ENCODE peak calls at places on chromosome 15, in six cellular contexts. K, E, P, F, T and W are unnamed samples.

GRCh38 chr15:89761009-89761831 is 10.2 kb upstream of the MESP1 start:
- DNase-seq in P (no peak), T (no peak), K (no peak), E (no peak), F (no peak), W (peak)

GRCh38 chr15:92984161-92984560 is 84.0 kb downstream of the CHD2 start:
- DNase-seq in T (no peak), P (no peak), E (no peak), F (no peak), K (no peak), W (no peak)

GRCh38 chr15:45121706-45122417 is 7.7 kb downstream of the DUOXA2 start:
- DNase-seq in P (peak), T (peak), E (peak), K (peak), F (no peak), W (no peak)

GRCh38 chr15:26260517-26261133 is 397.5 kb upstream of the ATP10A start:
- DNase-seq in T (peak), F (peak), K (no peak), P (peak), E (peak), W (peak)

GRCh38 chr15:49255966-49256759 is 86.1 kb downstream of the GALK2 start:
- DNase-seq in E (no peak), T (no peak), K (no peak), P (no peak), F (no peak), W (no peak)

GRCh38 chr15:84600331-84600686 is 500 bp upstream of the ZSCAN2 start:
- DNase-seq in E (peak), P (peak), K (no peak), F (peak), T (peak), W (peak)

GRCh38 chr15:79314811-79315210 is 3.9 kb downstream of the TMED3 start:
- DNase-seq in F (no peak), P (no peak), T (no peak), K (no peak), E (no peak), W (no peak)

GRCh38 chr15:93415576-93415975 is 326.6 kb upstream of the RGMA start:
- DNase-seq in P (no peak), E (no peak), T (no peak), K (no peak), F (no peak), W (no peak)

GRCh38 chr15:80846416-80846815 is 67.2 kb downstream of the CEMIP start:
- DNase-seq in F (no peak), K (no peak), P (no peak), E (no peak), T (no peak), W (no peak)

GRCh38 chr15:39591896-39592315 is 11.0 kb downstream of the THBS1 start:
- DNase-seq in T (no peak), K (peak), F (no peak), E (no peak), P (peak), W (no peak)

GRCh38 chr15:47504624-47505256 is 212.6 kb upstream of the SEMA6D start:
- DNase-seq in F (no peak), T (no peak), K (no peak), P (no peak), E (no peak), W (no peak)

GRCh38 chr15:98755138-98755537 is 106.8 kb downstream of the IGF1R start:
- DNase-seq in P (no peak), T (peak), F (no peak), K (no peak), E (peak), W (no peak)

GRCh38 chr15:33226559-33227181 is 32.2 kb upstream of the FMN1 start:
- DNase-seq in F (peak), P (no peak), T (peak), E (peak), K (no peak), W (peak)

GRCh38 chr15:83978588-83978987 is 257.0 kb upstream of the GOLGA6L4 start:
- DNase-seq in P (no peak), E (no peak), K (no peak), F (no peak), T (no peak), W (no peak)

GRCh38 chr15:29337156-29337959 is 67.7 kb upstream of the NSMCE3 start:
- DNase-seq in K (no peak), F (no peak), T (no peak), P (peak), E (peak), W (no peak)

GRCh38 chr15:63449711-63450110 is 54.7 kb upstream of the USP3 start:
- DNase-seq in P (no peak), F (no peak), E (no peak), T (no peak), K (no peak), W (no peak)

GRCh38 chr15:52483712-52484111 is 45.0 kb downstream of the MYO5A start:
- DNase-seq in P (peak), F (no peak), T (peak), E (peak), K (no peak), W (no peak)

GRCh38 chr15:56194035-56194434 is 49.6 kb downstream of the RFX7 start:
- DNase-seq in E (no peak), K (no peak), P (no peak), T (no peak), F (no peak), W (no peak)

GRCh38 chr15:70062321-70062956 is 35.3 kb downstream of the TLE3 start:
- DNase-seq in P (peak), F (no peak), E (peak), K (peak), T (no peak), W (no peak)

GRCh38 chr15:31365655-31366127 is 39.1 kb downstream of the KLF13 start:
- DNase-seq in K (peak), E (peak), T (peak), F (peak), P (peak), W (peak)

GRCh38 chr15:57797608-57798267 is 91.2 kb downstream of the POLR2M start:
- DNase-seq in T (no peak), E (no peak), F (no peak), K (no peak), P (no peak), W (no peak)

GRCh38 chr15:57215371-57215770 is 160.9 kb upstream of the CGNL1 start:
- DNase-seq in P (peak), E (no peak), T (no peak), K (no peak), F (no peak), W (no peak)

GRCh38 chr15:49751191-49751590 is 130.3 kb downstream of the DTWD1 start:
- DNase-seq in T (no peak), E (no peak), P (peak), F (no peak), K (no peak), W (no peak)

GRCh38 chr15:73751481-73751880 is 1.7 kb downstream of the INSYN1 start:
- DNase-seq in F (no peak), K (no peak), E (no peak), P (no peak), T (no peak), W (no peak)
- H3K4me3 ChIP-seq in F (no peak), K (peak), E (no peak), P (peak), T (no peak), W (no peak)

GRCh38 chr15:22988811-22989210 is 8.6 kb upstream of the CYFIP1 start:
- DNase-seq in P (no peak), F (no peak), E (no peak), T (no peak), K (no peak), W (no peak)

GRCh38 chr15:22995786-22996185 is 15.6 kb upstream of the CYFIP1 start:
- DNase-seq in K (no peak), E (peak), P (no peak), T (no peak), F (no peak), W (no peak)

GRCh38 chr15:22992026-22992331 is 11.8 kb upstream of the CYFIP1 start:
- DNase-seq in P (no peak), F (no peak), T (no peak), E (no peak), K (no peak), W (no peak)

DNA sequence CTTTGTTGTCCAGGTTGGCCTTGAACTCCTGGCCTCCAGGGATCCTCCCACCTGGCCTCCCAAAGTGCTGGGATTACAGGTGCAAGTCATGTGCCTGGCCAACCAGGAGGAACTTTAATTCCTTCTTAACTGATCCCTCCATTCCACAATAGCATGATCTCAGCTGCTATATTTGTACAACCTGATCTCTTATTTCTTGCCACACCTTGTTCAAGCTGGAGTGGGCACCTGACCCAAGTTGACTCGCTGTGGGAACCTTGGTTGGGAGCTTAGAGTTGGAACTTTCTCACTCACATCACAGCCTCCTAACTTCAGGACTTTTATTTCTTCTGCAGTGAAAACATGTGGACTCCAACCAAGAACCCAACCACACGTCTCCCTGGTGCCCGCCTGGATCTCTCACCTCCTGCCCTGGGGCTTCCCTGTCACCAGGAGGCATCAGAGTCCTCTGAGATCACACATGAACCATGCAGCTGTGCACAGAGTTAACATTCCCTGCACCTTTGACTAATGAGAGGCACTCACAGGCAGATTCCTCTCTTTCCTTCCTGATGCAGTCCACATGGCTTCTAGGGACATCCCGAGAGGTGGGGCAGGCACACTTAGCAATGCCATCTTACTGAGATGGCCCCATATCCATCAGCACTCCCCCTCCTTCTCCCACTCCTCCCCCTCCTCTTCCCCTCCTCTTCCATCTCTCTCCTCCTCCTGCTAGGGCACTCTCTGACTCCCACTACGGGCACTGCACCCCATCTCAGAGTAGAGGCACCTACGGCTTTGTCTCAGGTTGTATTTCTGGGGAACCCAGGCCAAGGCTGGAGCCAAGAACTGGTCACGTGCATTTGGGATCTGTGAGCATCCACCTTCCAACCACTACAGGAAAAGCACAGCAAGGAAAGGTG is 9.7 kb upstream of the CYFIP1 start:
- DNase-seq in P (no peak), F (no peak), T (peak), K (no peak), E (no peak), W (no peak)
- TF ChIP-seq CTCF in P (no peak), F (no peak), T (no peak), K (no peak), E (no peak), W (no peak)

DNA sequence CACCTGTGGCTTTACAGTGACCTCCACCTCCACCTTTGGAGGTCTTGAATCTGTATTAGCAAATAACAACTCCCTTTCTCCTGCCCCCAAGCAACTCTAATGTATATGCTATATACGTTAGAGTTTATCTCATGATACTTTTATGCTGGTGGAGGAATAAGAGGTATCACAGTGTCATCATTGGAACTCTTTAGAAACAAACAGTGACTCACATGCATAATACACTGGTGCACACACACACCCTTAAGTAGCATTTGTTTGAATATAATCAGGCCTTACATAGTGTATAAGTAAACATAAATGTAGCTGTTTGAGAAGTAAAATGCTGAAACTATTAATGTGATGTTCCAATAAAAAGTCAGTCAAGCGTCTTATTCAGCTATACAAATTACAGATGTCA is 280.2 kb upstream of the C2CD4B start:
- DNase-seq in E (no peak), K (no peak), F (no peak), T (no peak), P (peak), W (no peak)
- H3K4me3 ChIP-seq in E (no peak), K (no peak), F (no peak), T (no peak), P (no peak), W (no peak)

GRCh38 chr15:74121858-74122257 is 8.5 kb upstream of the ISLR2 start:
- DNase-seq in P (no peak), E (no peak), T (no peak), F (no peak), K (no peak), W (no peak)

GRCh38 chr15:74122403-74123130 is 7.8 kb upstream of the ISLR2 start:
- DNase-seq in T (no peak), E (no peak), K (no peak), P (no peak), F (no peak), W (no peak)

GRCh38 chr15:74123685-74124084 is 6.7 kb upstream of the ISLR2 start:
- DNase-seq in T (no peak), F (no peak), P (no peak), E (no peak), K (no peak), W (no peak)

GRCh38 chr15:74123131-74123429 is 7.3 kb upstream of the ISLR2 start:
- DNase-seq in E (no peak), P (no peak), F (no peak), T (peak), K (no peak), W (no peak)

GRCh38 chr15:74124196-74124595 is 6.2 kb upstream of the ISLR2 start:
- DNase-seq in P (no peak), T (no peak), E (no peak), F (no peak), K (no peak), W (no peak)
- TF ChIP-seq CTCF in P (no peak), T (no peak), E (no peak), F (no peak), K (no peak), W (no peak)

GRCh38 chr15:68277131-68277604 is 377 bp upstream of the FEM1B start:
- DNase-seq in F (no peak), E (peak), P (peak), T (no peak), K (no peak), W (no peak)
- H3K4me3 ChIP-seq in F (peak), E (peak), P (peak), T (peak), K (peak), W (peak)

DNA sequence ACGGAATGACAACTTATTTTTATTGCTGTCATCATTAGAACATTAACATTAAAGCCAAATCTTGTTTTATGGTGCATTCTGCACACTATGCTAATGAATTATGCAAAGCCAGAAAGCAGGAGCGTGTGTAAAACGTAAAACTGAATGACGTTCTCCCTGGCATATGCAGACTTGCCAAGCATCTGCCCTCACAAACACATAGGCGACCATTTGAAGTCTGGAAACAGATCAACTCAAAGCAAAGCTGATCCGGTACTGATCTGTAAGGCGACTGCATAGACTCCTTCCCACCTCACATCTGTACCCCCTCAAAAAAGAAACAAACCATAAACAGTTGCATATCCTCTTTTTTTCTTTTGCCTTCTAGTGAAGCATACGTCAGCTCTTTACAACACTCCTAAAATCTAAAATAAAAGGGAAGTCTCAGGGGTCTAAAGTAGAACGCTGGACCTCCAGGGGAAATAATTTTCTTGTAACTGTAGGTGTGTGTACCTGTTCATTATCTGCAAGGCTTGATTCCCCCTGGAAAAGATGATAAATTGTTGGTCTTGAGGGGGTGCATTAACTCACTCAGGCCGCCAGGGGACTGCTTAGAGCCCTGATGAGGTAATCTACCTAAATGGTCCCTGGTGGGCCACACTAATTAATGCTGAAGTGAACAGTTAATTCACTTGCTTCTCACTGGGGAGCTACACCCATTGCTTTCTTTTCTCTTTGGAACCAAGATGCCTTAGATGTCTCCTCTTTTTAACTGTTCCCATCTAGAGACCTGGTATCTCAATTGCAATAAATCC is 231.4 kb downstream of the CDIN1 start:
- DNase-seq in F (peak), P (no peak), E (no peak), K (no peak), T (no peak), W (peak)
- TF ChIP-seq CTCF in F (peak), P (peak), E (peak), K (peak), T (peak), W (peak)

DNA sequence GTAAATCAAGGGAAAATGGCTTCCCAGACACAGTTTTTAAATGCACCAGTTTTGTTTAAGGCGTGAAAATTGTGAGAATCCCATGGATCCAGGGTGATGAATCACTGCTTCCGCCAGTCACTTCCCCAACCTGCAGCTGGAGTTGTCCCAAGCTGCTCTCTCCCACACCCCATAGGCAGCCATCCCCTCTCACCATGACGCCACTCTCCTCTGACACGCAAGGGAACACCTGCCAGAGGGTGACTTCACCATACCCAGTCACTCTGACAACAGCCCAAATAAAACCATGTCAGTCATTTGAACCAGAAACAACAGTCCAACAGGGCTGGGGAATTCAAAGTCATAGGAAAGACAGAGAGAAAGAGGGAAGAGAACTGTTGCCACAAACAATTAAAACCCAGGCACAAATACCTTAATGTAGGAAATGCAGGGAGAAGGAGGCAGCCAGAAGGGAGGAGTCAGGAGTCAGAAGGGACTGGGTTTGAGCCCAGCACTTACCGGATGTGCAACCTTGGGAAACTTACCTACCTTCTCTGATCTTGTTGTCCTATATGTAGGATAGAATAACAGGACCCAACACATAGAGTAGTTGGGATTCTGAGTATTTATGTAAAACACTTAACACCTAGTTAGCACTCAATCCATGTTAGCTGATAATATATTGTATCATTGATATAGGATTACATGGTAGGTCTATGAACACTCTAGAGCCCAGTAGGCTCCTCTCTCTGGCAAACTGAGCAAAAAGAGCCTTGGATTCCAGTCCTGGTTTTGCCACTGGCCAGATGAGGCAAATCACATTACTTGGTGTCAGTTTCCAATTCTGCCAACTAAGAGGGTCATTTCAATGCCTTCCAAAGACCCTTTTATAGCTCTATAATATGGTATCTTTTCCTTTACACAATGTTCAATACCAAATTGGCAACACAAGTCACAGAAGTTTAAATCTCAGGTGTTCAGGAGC is 326.3 kb upstream of the ICE2 start:
- DNase-seq in F (no peak), T (no peak), K (peak), P (peak), E (peak), W (no peak)
- H3K4me3 ChIP-seq in F (no peak), T (no peak), K (no peak), P (no peak), E (no peak), W (no peak)

GRCh38 chr15:78069630-78070029 is 7.9 kb downstream of the TBC1D2B start:
- DNase-seq in K (no peak), F (no peak), E (no peak), T (peak), P (no peak), W (peak)
- TF ChIP-seq CTCF in K (no peak), F (no peak), E (no peak), T (peak), P (no peak), W (no peak)

DNA sequence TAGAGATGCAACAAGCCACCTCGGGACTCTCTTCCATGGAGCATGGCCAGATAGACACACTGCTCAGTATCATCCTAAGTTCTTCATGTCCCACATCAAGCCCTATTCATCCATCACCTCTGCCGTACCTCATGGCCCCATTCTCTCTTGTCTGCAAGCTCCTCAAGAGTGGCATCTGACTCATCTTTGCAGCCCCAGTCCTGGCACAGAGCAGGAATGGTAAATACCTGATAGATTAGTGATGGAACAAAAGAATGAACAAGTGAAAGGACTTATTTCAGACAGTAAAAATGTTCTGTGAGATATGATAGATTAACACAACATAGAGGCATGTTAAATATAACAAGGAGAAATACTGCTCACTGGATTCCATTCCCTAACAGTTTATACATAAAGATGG is 176.4 kb downstream of the ISL2 start:
- DNase-seq in T (no peak), F (no peak), E (no peak), K (no peak), P (peak), W (no peak)
- H3K4me3 ChIP-seq in T (no peak), F (no peak), E (no peak), K (no peak), P (no peak), W (no peak)

GRCh38 chr15:64634020-64634419 is 141.4 kb downstream of the RBPMS2 start:
- DNase-seq in K (no peak), E (no peak), P (no peak), T (peak), F (no peak), W (peak)

GRCh38 chr15:64634576-64635485 is 140.6 kb downstream of the RBPMS2 start:
- DNase-seq in P (no peak), F (no peak), E (no peak), K (no peak), T (no peak), W (peak)

GRCh38 chr15:64633332-64633731 is 142.1 kb downstream of the RBPMS2 start:
- DNase-seq in K (no peak), F (no peak), T (no peak), P (no peak), E (no peak), W (no peak)

GRCh38 chr15:64629063-64629462 is 146.3 kb downstream of the RBPMS2 start:
- DNase-seq in K (no peak), T (no peak), F (no peak), E (no peak), P (no peak), W (no peak)

GRCh38 chr15:64630403-64631107 is 144.8 kb downstream of the RBPMS2 start:
- DNase-seq in K (no peak), F (no peak), E (no peak), T (peak), P (peak), W (no peak)
- TF ChIP-seq CTCF in K (no peak), F (peak), E (peak), T (no peak), P (no peak), W (no peak)